ENCODE peak calls at places on chromosome 5, in nine cellular contexts. Y is lung, N is spleen, V is fibroblast of mammary gland, Q is WTC11, M is heart right ventricle, R is MCF 10A, F is hepatocyte, I is body of pancreas. C is an unnamed sample.
A peak's percentile ranks its signal among the peaks of the same experiment; 100 is the strongest.

GRCh38 chr5:38796000-38796738 is 49.6 kb upstream of the OSMR start:
- DNase-seq in Y (no peak), N (no peak), V (peak; percentile 74), Q (no peak), M (peak; percentile 25), R (no peak), F (no peak), I (peak; percentile 35), C (peak; percentile 78)

GRCh38 chr5:139671096-139671841 is 23.1 kb downstream of the CXXC5 start:
- DNase-seq in Y (no peak), N (peak; percentile 89), V (no peak), Q (no peak), M (no peak), R (no peak), F (no peak), I (no peak), C (no peak)

GRCh38 chr5:139481122-139481533 is 1.4 kb downstream of the STING1 start:
- DNase-seq in Y (peak; percentile 69), N (peak; percentile 78), V (no peak), Q (no peak), M (peak; percentile 49), R (peak; percentile 81), F (no peak), I (no peak), C (peak; percentile 70)

GRCh38 chr5:116315531-116315930 is 230.7 kb downstream of the COMMD10 start:
- DNase-seq in Y (no peak), N (no peak), V (no peak), Q (no peak), M (no peak), R (no peak), F (no peak), I (no peak), C (no peak)

GRCh38 chr5:159752622-159753275 is 163.5 kb upstream of the ADRA1B start:
- DNase-seq in Y (no peak), N (no peak), V (peak; percentile 53), Q (no peak), M (no peak), R (no peak), F (no peak), I (no peak), C (no peak)

GRCh38 chr5:35626553-35626952 is 8.9 kb downstream of the SPEF2 start:
- DNase-seq in Y (no peak), N (no peak), V (no peak), Q (no peak), M (no peak), R (no peak), F (no peak), I (no peak), C (no peak)

GRCh38 chr5:98774192-98775046 is 956 bp downstream of the RGMB start:
- DNase-seq in Y (peak; percentile 66), N (peak; percentile 93), V (peak; percentile 50), Q (peak; percentile 73), M (peak; percentile 58), R (peak; percentile 78), F (peak; percentile 85), I (peak; percentile 77), C (peak; percentile 53)

GRCh38 chr5:170540276-170540675 is 36.5 kb downstream of the KCNIP1 start:
- DNase-seq in Y (no peak), N (no peak), V (no peak), Q (no peak), M (no peak), R (no peak), F (no peak), I (no peak), C (no peak)

GRCh38 chr5:144203750-144204596 is 33.3 kb downstream of the KCTD16 start:
- DNase-seq in Y (no peak), N (no peak), V (peak; percentile 80), Q (peak; percentile 32), M (no peak), R (peak; percentile 83), F (peak; percentile 79), I (peak; percentile 74), C (peak; percentile 37)

GRCh38 chr5:21810737-21811316 is 1042.3 kb downstream of the CDH12 start:
- DNase-seq in Y (no peak), N (no peak), V (peak; percentile 44), Q (no peak), M (no peak), R (peak; percentile 40), F (peak; percentile 18), I (no peak), C (no peak)

GRCh38 chr5:21806271-21806670 is 1046.9 kb downstream of the CDH12 start:
- DNase-seq in Y (no peak), N (no peak), V (no peak), Q (no peak), M (no peak), R (no peak), F (no peak), I (no peak), C (no peak)

GRCh38 chr5:21802869-21803490 is 1050.2 kb downstream of the CDH12 start:
- DNase-seq in Y (no peak), N (no peak), V (peak; percentile 59), Q (no peak), M (no peak), R (peak; percentile 45), F (peak; percentile 28), I (no peak), C (no peak)

GRCh38 chr5:21807953-21808352 is 1045.2 kb downstream of the CDH12 start:
- DNase-seq in Y (no peak), N (no peak), V (peak; percentile 62), Q (no peak), M (no peak), R (peak; percentile 83), F (no peak), I (no peak), C (no peak)

DNA sequence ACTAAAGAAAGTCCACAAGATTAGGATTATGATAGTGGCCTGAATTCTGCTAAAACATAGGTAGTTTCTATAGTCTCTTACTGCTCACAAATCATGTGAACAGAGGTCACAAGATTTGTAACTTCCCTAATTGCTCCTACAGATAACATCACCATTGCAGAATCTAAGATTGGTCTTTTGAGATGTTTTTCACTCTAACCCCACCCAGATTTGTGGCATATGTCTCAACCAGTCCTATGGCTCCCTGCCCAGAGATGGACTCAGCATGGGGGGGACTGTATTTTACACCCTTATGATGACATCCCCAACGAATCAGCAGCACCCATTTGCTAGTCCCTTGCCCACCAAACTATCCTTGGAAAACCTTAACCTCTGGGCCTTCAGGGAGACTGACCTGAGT is 1046.2 kb downstream of the CDH12 start:
- DNase-seq in Y (no peak), N (no peak), V (peak; percentile 90), Q (no peak), M (no peak), R (peak; percentile 93), F (no peak), I (no peak), C (no peak)
- TF ChIP-seq CTCF in Y (no peak), N (no peak), V (no peak), Q (no peak), M (no peak), R (no peak), F (no peak), I (no peak), C (no peak)

GRCh38 chr5:43649256-43649655 is 46.3 kb downstream of the NNT start:
- DNase-seq in Y (no peak), N (no peak), V (peak; percentile 92), Q (no peak), M (no peak), R (no peak), F (no peak), I (no peak), C (no peak)

GRCh38 chr5:43648499-43649124 is 45.6 kb downstream of the NNT start:
- DNase-seq in Y (no peak), N (no peak), V (peak; percentile 70), Q (no peak), M (no peak), R (no peak), F (no peak), I (no peak), C (no peak)

GRCh38 chr5:43647789-43648188 is 44.8 kb downstream of the NNT start:
- DNase-seq in Y (no peak), N (no peak), V (no peak), Q (no peak), M (no peak), R (no peak), F (no peak), I (no peak), C (no peak)

GRCh38 chr5:43643750-43644149 is 40.8 kb downstream of the NNT start:
- DNase-seq in Y (no peak), N (no peak), V (no peak), Q (no peak), M (no peak), R (no peak), F (no peak), I (no peak), C (no peak)

GRCh38 chr5:43646997-43647396 is 44.0 kb downstream of the NNT start:
- DNase-seq in Y (no peak), N (no peak), V (peak; percentile 69), Q (no peak), M (no peak), R (no peak), F (no peak), I (no peak), C (no peak)
- TF ChIP-seq CTCF in Y (no peak), N (no peak), V (peak; percentile 40), Q (no peak), M (no peak), R (no peak), F (no peak), I (no peak), C (no peak)

DNA sequence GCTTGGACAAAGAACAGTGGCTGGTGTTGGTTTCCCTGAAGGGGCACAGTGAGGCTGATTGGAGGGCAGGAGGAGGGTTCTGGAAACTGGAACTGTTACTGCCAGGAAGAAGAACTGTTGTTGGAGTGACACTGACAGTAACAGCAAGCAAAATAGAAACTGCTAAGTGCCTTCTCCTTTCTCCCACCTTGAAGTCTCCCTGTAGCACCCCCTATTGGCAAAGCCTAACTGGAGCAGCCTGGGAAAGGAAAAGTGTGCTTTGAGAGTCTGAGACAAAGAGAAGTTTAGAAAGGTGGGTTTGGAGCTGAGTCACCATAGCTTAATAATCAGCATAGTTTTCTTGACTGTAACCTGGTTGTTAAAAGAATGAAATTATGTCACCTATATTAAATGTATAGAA is 2.5 kb upstream of the TMEM174 start:
- DNase-seq in Y (no peak), N (no peak), V (peak; percentile 53), Q (peak; percentile 64), M (no peak), R (peak; percentile 62), F (no peak), I (peak; percentile 5), C (no peak)
- TF ChIP-seq CTCF in Y (no peak), N (peak; percentile 65), V (peak; percentile 94), Q (no peak), M (no peak), R (peak; percentile 23), F (peak; percentile 29), I (no peak), C (no peak)

DNA sequence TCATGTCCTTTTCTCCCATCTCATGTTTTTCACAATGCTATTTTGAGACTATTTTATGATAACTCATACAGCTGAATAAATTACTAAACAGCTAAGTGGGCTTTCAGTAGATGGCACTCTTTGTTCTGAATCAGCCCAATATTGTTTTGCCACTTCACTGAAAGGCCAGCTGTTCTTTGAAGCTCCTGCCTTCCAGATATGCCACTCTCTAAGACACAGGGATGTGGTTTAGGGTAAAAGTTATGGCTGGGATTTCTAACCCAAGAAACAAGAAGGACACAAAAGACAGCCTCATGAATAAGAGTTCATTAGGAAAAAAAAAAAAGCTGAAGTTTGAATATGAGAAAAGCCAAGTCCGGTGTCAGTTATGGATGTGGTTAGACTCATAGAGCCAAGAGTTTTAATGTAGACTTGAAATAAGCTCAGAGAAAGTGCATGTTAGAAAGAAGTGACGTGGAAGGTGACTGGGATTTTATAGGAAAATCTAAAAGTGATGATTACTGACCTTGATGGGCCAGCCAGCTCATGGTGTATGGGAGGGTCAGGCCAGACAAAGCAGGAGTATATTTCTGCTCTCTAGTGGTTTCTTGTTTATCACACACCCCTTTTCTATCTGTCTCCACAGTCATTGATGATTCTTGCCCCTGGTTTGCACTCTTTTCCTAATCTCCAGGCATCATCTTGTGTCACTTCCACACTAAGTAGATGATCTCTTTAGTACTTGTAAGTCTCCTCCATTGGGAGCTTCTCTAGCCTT is 488.5 kb downstream of the NR2F1-AS1 start:
- DNase-seq in Y (no peak), N (no peak), V (peak; percentile 63), Q (no peak), M (no peak), R (peak; percentile 40), F (no peak), I (no peak), C (no peak)
- TF ChIP-seq CTCF in Y (no peak), N (no peak), V (peak; percentile 53), Q (no peak), M (no peak), R (peak; percentile 35), F (peak; percentile 31), I (no peak), C (peak; percentile 26)

C was measured in uterus.